ENCODE peak calls at places on chromosomes 7 and 10, in ten cellular contexts. K is IMR-90, M is fibroblast of lung, I is astrocyte of the cerebellum, R is thoracic aorta, E is A673, V is lower lobe of right lung, C is tibial nerve, Z is HFFc6, Q is WTC11. S is an unnamed sample.

GRCh38 chr7:58086871-58087535 is 637.0 kb downstream of the ZNF716 start:
- DNase-seq in K (no peak), M (no peak), I (no peak), R (no peak), E (no peak), V (no peak), C (no peak), Z (no peak), Q (no peak), S (no peak)

GRCh38 chr10:14584643-14585042 is 190.1 kb downstream of the FAM107B start:
- DNase-seq in K (no peak), M (no peak), I (no peak), R (no peak), E (no peak), V (no peak), C (no peak), Z (no peak), Q (no peak), S (no peak)

GRCh38 chr10:103451091-103451801 is 924 bp downstream of the CALHM2 start:
- DNase-seq in K (no peak), M (peak), I (no peak), R (peak), E (peak), V (peak), C (peak), Z (peak), Q (no peak), S (peak)

GRCh38 chr10:101050206-101051069 is 11.4 kb upstream of the KAZALD1 start:
- DNase-seq in K (no peak), M (peak), I (no peak), R (no peak), E (peak), V (peak), C (no peak), Z (peak), Q (peak), S (peak)

GRCh38 chr10:43667317-43667731 is 18.6 kb upstream of the ZNF32 start:
- DNase-seq in K (peak), M (peak), I (no peak), R (no peak), E (no peak), V (no peak), C (no peak), Z (no peak), Q (peak), S (no peak)

GRCh38 chr10:124097883-124098282 is 4.5 kb upstream of the CHST15 start:
- DNase-seq in K (no peak), M (no peak), I (no peak), R (no peak), E (no peak), V (no peak), C (no peak), Z (no peak), Q (no peak), S (no peak)

GRCh38 chr7:149027055-149027454 is 1.2 kb downstream of the PDIA4 start:
- DNase-seq in K (no peak), M (no peak), I (no peak), R (no peak), E (peak), V (no peak), C (no peak), Z (no peak), Q (no peak), S (no peak)

GRCh38 chr7:55964261-55964801 is at the start of gene NIPSNAP2:
- DNase-seq in K (peak), M (peak), I (no peak), R (no peak), E (peak), V (peak), C (no peak), Z (peak), Q (peak), S (peak)

GRCh38 chr10:60521974-60522405 is 132.3 kb upstream of the ANK3 start:
- DNase-seq in K (peak), M (no peak), I (peak), R (no peak), E (peak), V (no peak), C (no peak), Z (peak), Q (peak), S (peak)

GRCh38 chr7:155234950-155235789 is 62.5 kb upstream of the INSIG1 start:
- DNase-seq in K (peak), M (no peak), I (no peak), R (no peak), E (no peak), V (peak), C (no peak), Z (no peak), Q (no peak), S (peak)

GRCh38 chr7:94011714-94012353 is 7.7 kb upstream of the BET1 start:
- DNase-seq in K (no peak), M (no peak), I (no peak), R (no peak), E (no peak), V (no peak), C (no peak), Z (no peak), Q (no peak), S (no peak)

GRCh38 chr10:123911866-123912265 is 20.3 kb upstream of the CPXM2 start:
- DNase-seq in K (no peak), M (no peak), I (no peak), R (no peak), E (no peak), V (no peak), C (no peak), Z (no peak), Q (no peak), S (no peak)

GRCh38 chr10:102611514-102612095 is 32.7 kb upstream of the TRIM8 start:
- DNase-seq in K (peak), M (no peak), I (no peak), R (no peak), E (no peak), V (no peak), C (no peak), Z (peak), Q (no peak), S (no peak)

GRCh38 chr7:94400643-94401042 is 5.9 kb downstream of the COL1A2 start:
- DNase-seq in K (no peak), M (no peak), I (no peak), R (no peak), E (peak), V (no peak), C (no peak), Z (no peak), Q (no peak), S (no peak)

GRCh38 chr10:89207181-89207800 is at the start of gene CH25H:
- DNase-seq in K (peak), M (peak), I (peak), R (peak), E (peak), V (peak), C (peak), Z (peak), Q (peak), S (peak)

GRCh38 chr7:137195996-137196395 is 147.5 kb downstream of the PTN start:
- DNase-seq in K (no peak), M (no peak), I (no peak), R (no peak), E (no peak), V (no peak), C (no peak), Z (no peak), Q (no peak), S (no peak)

GRCh38 chr10:70337201-70337651 is 45.2 kb downstream of the LRRC20 start:
- DNase-seq in K (peak), M (peak), I (peak), R (no peak), E (peak), V (no peak), C (no peak), Z (no peak), Q (no peak), S (no peak)

GRCh38 chr10:90871761-90872647 is at the start of gene RPP30:
- DNase-seq in K (peak), M (peak), I (peak), R (peak), E (peak), V (peak), C (peak), Z (peak), Q (peak), S (peak)

GRCh38 chr10:43212043-43212721 is 54.7 kb downstream of the RASGEF1A start:
- DNase-seq in K (no peak), M (no peak), I (no peak), R (no peak), E (no peak), V (peak), C (no peak), Z (no peak), Q (no peak), S (no peak)

GRCh38 chr10:103853428-103854264 is 1.7 kb downstream of the SH3PXD2A start:
- DNase-seq in K (no peak), M (no peak), I (no peak), R (no peak), E (no peak), V (no peak), C (no peak), Z (no peak), Q (no peak), S (no peak)

GRCh38 chr10:101901340-101901739 is 57.7 kb upstream of the KCNIP2 start:
- DNase-seq in K (no peak), M (no peak), I (no peak), R (no peak), E (no peak), V (no peak), C (no peak), Z (no peak), Q (peak), S (no peak)

GRCh38 chr7:77745746-77746145 is 49.5 kb downstream of the RSBN1L start:
- DNase-seq in K (no peak), M (no peak), I (no peak), R (no peak), E (no peak), V (no peak), C (no peak), Z (no peak), Q (no peak), S (no peak)

GRCh38 chr7:47394216-47394615 is 187.7 kb downstream of the TNS3 start:
- DNase-seq in K (no peak), M (no peak), I (no peak), R (no peak), E (no peak), V (no peak), C (no peak), Z (no peak), Q (no peak), S (no peak)

GRCh38 chr10:124683816-124684215 is 60.4 kb downstream of the FAM53B start:
- DNase-seq in K (no peak), M (no peak), I (no peak), R (no peak), E (no peak), V (no peak), C (no peak), Z (no peak), Q (no peak), S (no peak)

GRCh38 chr10:44030132-44030531 is 354.8 kb downstream of the CXCL12 start:
- DNase-seq in K (no peak), M (no peak), I (no peak), R (no peak), E (no peak), V (no peak), C (no peak), Z (no peak), Q (peak), S (no peak)

GRCh38 chr10:133476641-133476990 is 22.9 kb downstream of the SCART1 start:
- DNase-seq in K (no peak), M (no peak), I (no peak), R (no peak), E (no peak), V (no peak), C (no peak), Z (no peak), Q (no peak), S (no peak)

GRCh38 chr10:32077896-32078295 is 21.7 kb upstream of the KIF5B start:
- DNase-seq in K (peak), M (peak), I (no peak), R (no peak), E (peak), V (no peak), C (no peak), Z (peak), Q (no peak), S (no peak)

GRCh38 chr7:37930226-37930948 is 9.9 kb downstream of the EPDR1 start:
- DNase-seq in K (no peak), M (no peak), I (peak), R (no peak), E (no peak), V (no peak), C (no peak), Z (no peak), Q (no peak), S (no peak)

GRCh38 chr10:100715445-100716385 is 29.7 kb upstream of the PAX2 start:
- DNase-seq in K (no peak), M (no peak), I (no peak), R (no peak), E (no peak), V (no peak), C (no peak), Z (no peak), Q (peak), S (no peak)

GRCh38 chr10:7788640-7789335 is 811 bp downstream of the ATP5F1C start:
- DNase-seq in K (peak), M (peak), I (no peak), R (no peak), E (peak), V (no peak), C (no peak), Z (no peak), Q (no peak), S (peak)

GRCh38 chr7:158694650-158695049 is 10.0 kb downstream of the NCAPG2 start:
- DNase-seq in K (no peak), M (no peak), I (no peak), R (no peak), E (no peak), V (no peak), C (no peak), Z (no peak), Q (no peak), S (no peak)

GRCh38 chr7:64614812-64615211 is 51.1 kb upstream of the ZNF107 start:
- DNase-seq in K (no peak), M (no peak), I (no peak), R (no peak), E (no peak), V (no peak), C (no peak), Z (no peak), Q (no peak), S (no peak)

GRCh38 chr7:5324961-5325360 is 42.2 kb downstream of the SLC29A4 start:
- DNase-seq in K (no peak), M (no peak), I (no peak), R (no peak), E (no peak), V (no peak), C (no peak), Z (no peak), Q (no peak), S (no peak)

GRCh38 chr10:34739915-34740314 is 75.2 kb downstream of the PARD3 start:
- DNase-seq in K (peak), M (peak), I (peak), R (no peak), E (peak), V (peak), C (no peak), Z (peak), Q (peak), S (peak)

GRCh38 chr7:6271694-6272371 is 591 bp downstream of the CYTH3 start:
- DNase-seq in K (no peak), M (no peak), I (no peak), R (no peak), E (peak), V (peak), C (no peak), Z (no peak), Q (peak), S (peak)

GRCh38 chr7:140646931-140647647 is 6.5 kb upstream of the DENND2A start:
- DNase-seq in K (peak), M (peak), I (no peak), R (no peak), E (no peak), V (no peak), C (no peak), Z (peak), Q (peak), S (peak)

GRCh38 chr7:139618482-139619366 is 95.2 kb downstream of the CLEC2L start:
- DNase-seq in K (peak), M (peak), I (peak), R (no peak), E (peak), V (no peak), C (no peak), Z (peak), Q (peak), S (peak)
- TF ChIP-seq CTCF in K (peak), M (peak), I (peak), R (peak), E (peak), V (peak), C (peak), Z (peak), Q (peak), S (peak)

GRCh38 chr10:119991816-119992215 is 99.3 kb downstream of the SEC23IP start:
- DNase-seq in K (no peak), M (no peak), I (no peak), R (no peak), E (no peak), V (no peak), C (no peak), Z (no peak), Q (no peak), S (no peak)

GRCh38 chr10:119996944-119997343 is 104.4 kb downstream of the SEC23IP start:
- DNase-seq in K (no peak), M (no peak), I (no peak), R (no peak), E (no peak), V (no peak), C (no peak), Z (no peak), Q (no peak), S (no peak)

DNA sequence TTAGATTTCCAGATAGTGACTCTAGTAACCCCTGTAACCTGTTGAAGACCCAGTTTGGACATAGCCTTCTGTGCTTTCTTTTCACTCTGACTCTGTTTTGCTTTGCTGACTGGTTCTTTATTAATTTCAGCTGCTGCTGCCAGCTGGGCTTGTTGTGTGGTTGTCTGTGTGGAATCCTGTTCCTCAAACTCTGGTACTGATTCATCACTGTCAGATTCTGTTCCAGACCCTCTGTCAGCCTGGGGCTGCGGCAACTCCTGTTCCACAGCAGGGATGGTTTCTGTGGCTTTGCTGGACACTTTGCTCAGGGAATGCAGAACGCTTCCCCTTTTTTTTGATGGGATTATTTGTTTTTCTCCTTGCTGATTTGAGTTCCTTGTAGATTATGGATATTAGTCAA is 104.9 kb downstream of the SEC23IP start:
- DNase-seq in K (no peak), M (no peak), I (no peak), R (no peak), E (no peak), V (no peak), C (no peak), Z (no peak), Q (no peak), S (no peak)
- TF ChIP-seq CTCF in K (no peak), M (no peak), I (no peak), R (no peak), E (no peak), V (no peak), C (no peak), Z (no peak), Q (no peak), S (no peak)

GRCh38 chr10:110919349-110919931 is at the start of gene SHOC2:
- DNase-seq in K (no peak), M (no peak), I (no peak), R (no peak), E (peak), V (peak), C (peak), Z (no peak), Q (peak), S (peak)
- TF ChIP-seq CTCF in K (peak), M (peak), I (peak), R (no peak), E (peak), V (no peak), C (no peak), Z (peak), Q (no peak), S (no peak)

GRCh38 chr10:11856678-11857077 is 33.5 kb downstream of the PROSER2 start:
- DNase-seq in K (no peak), M (peak), I (no peak), R (no peak), E (no peak), V (no peak), C (no peak), Z (no peak), Q (no peak), S (no peak)

GRCh38 chr10:11856089-11856488 is 32.9 kb downstream of the PROSER2 start:
- DNase-seq in K (no peak), M (no peak), I (no peak), R (no peak), E (no peak), V (no peak), C (no peak), Z (no peak), Q (no peak), S (no peak)

GRCh38 chr10:11851910-11852309 is 28.8 kb downstream of the PROSER2 start:
- DNase-seq in K (no peak), M (no peak), I (no peak), R (no peak), E (no peak), V (no peak), C (no peak), Z (no peak), Q (no peak), S (no peak)

GRCh38 chr10:11854301-11854700 is 31.1 kb downstream of the PROSER2 start:
- DNase-seq in K (no peak), M (no peak), I (no peak), R (no peak), E (no peak), V (no peak), C (no peak), Z (no peak), Q (no peak), S (no peak)

GRCh38 chr10:11853468-11853867 is 30.3 kb downstream of the PROSER2 start:
- DNase-seq in K (no peak), M (no peak), I (no peak), R (no peak), E (no peak), V (no peak), C (no peak), Z (no peak), Q (peak), S (no peak)
- TF ChIP-seq CTCF in K (no peak), M (peak), I (no peak), R (no peak), E (peak), V (peak), C (no peak), Z (peak), Q (peak), S (no peak)

GRCh38 chr7:117313582-117313981 is 9.3 kb downstream of the WNT2 start:
- DNase-seq in K (no peak), M (peak), I (no peak), R (no peak), E (no peak), V (no peak), C (no peak), Z (no peak), Q (no peak), S (no peak)

GRCh38 chr7:117308891-117309290 is 14.0 kb downstream of the WNT2 start:
- DNase-seq in K (no peak), M (no peak), I (no peak), R (no peak), E (no peak), V (no peak), C (no peak), Z (no peak), Q (no peak), S (no peak)

GRCh38 chr7:117312593-117312992 is 10.3 kb downstream of the WNT2 start:
- DNase-seq in K (peak), M (peak), I (no peak), R (no peak), E (no peak), V (no peak), C (no peak), Z (no peak), Q (no peak), S (no peak)
- TF ChIP-seq CTCF in K (peak), M (peak), I (peak), R (no peak), E (peak), V (no peak), C (no peak), Z (peak), Q (no peak), S (peak)

DNA sequence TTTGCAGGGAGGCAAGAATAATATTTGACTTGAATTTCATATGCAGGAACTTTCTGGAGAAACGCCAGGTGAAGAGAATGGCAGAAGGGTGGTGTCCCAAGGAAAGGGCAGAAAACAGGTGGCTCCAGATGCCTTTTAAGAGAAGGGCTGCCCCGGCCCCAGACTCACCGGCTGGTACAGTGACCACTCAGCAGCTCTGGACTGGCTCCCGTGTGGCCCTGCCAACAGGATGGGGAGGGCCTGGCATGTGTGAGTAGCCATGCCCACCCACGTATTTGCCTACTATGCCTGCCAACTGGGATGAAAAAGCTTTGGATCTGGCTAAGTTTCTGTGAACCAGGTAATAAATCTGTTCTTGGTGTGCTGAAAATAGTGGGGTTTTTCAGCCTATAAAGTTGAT is 159.5 kb downstream of the PRKAG2 start:
- DNase-seq in K (no peak), M (no peak), I (no peak), R (no peak), E (no peak), V (peak), C (no peak), Z (no peak), Q (no peak), S (no peak)
- TF ChIP-seq CTCF in K (no peak), M (no peak), I (no peak), R (no peak), E (no peak), V (no peak), C (no peak), Z (no peak), Q (no peak), S (no peak)

GRCh38 chr10:98858525-98858924 is 377.1 kb downstream of the HPSE2 start:
- DNase-seq in K (peak), M (peak), I (no peak), R (no peak), E (peak), V (no peak), C (no peak), Z (no peak), Q (peak), S (no peak)
- TF ChIP-seq CTCF in K (peak), M (peak), I (peak), R (no peak), E (peak), V (no peak), C (no peak), Z (peak), Q (no peak), S (no peak)

S was measured in Calu3.